ENCODE peak calls at places on chromosomes 4 and X, in eight cellular contexts. One of them, this sample, is unnamed.

GRCh38 chr4:40264995-40265909 is 68.4 kb downstream of the RHOH start:
- DNase-seq in adrenal gland: no peak
- DNase-seq in GM20000: peak; percentile 24
- DNase-seq in H1: no peak
- DNase-seq in IMR-90: no peak
- DNase-seq in omental fat pad: no peak
- DNase-seq in AG04450: no peak
- DNase-seq in mesothelial cell of epicardium: peak; percentile 53
- DNase-seq in this sample: no peak

GRCh38 chr4:73776363-73776762 is 36.0 kb downstream of the CXCL8 start:
- DNase-seq in adrenal gland: peak; percentile 42
- DNase-seq in GM20000: no peak
- DNase-seq in H1: no peak
- DNase-seq in IMR-90: peak; percentile 81
- DNase-seq in omental fat pad: no peak
- DNase-seq in AG04450: peak; percentile 63
- DNase-seq in mesothelial cell of epicardium: no peak
- DNase-seq in this sample: peak; percentile 60

GRCh38 chr4:84582988-84583870 is at the start of gene CDS1:
- DNase-seq in adrenal gland: peak; percentile 42
- DNase-seq in GM20000: peak; percentile 18
- DNase-seq in H1: no peak
- DNase-seq in IMR-90: no peak
- DNase-seq in omental fat pad: no peak
- DNase-seq in AG04450: no peak
- DNase-seq in mesothelial cell of epicardium: peak; percentile 61
- DNase-seq in this sample: peak; percentile 53

GRCh38 chr4:40361338-40361737 is 26.2 kb downstream of the CHRNA9 start:
- DNase-seq in adrenal gland: no peak
- DNase-seq in GM20000: no peak
- DNase-seq in H1: no peak
- DNase-seq in IMR-90: no peak
- DNase-seq in omental fat pad: no peak
- DNase-seq in AG04450: no peak
- DNase-seq in mesothelial cell of epicardium: no peak
- DNase-seq in this sample: no peak

GRCh38 chr4:113436360-113436759 is 325.2 kb downstream of the CAMK2D start:
- DNase-seq in adrenal gland: no peak
- DNase-seq in GM20000: no peak
- DNase-seq in H1: no peak
- DNase-seq in IMR-90: peak; percentile 70
- DNase-seq in omental fat pad: no peak
- DNase-seq in AG04450: no peak
- DNase-seq in mesothelial cell of epicardium: no peak
- DNase-seq in this sample: no peak

GRCh38 chr4:53015681-53016080 is 153.6 kb downstream of the RASL11B start:
- DNase-seq in adrenal gland: peak; percentile 53
- DNase-seq in GM20000: no peak
- DNase-seq in H1: peak; percentile 3
- DNase-seq in IMR-90: peak; percentile 81
- DNase-seq in omental fat pad: no peak
- DNase-seq in AG04450: no peak
- DNase-seq in mesothelial cell of epicardium: no peak
- DNase-seq in this sample: no peak

GRCh38 chr4:168524006-168524405 is 27.2 kb downstream of the PALLD start:
- DNase-seq in adrenal gland: no peak
- DNase-seq in GM20000: no peak
- DNase-seq in H1: no peak
- DNase-seq in IMR-90: peak; percentile 88
- DNase-seq in omental fat pad: no peak
- DNase-seq in AG04450: peak; percentile 62
- DNase-seq in mesothelial cell of epicardium: no peak
- DNase-seq in this sample: no peak

GRCh38 chr4:129140521-129140920 is 44.6 kb downstream of the C4orf33 start:
- DNase-seq in adrenal gland: no peak
- DNase-seq in GM20000: no peak
- DNase-seq in H1: no peak
- DNase-seq in IMR-90: no peak
- DNase-seq in omental fat pad: no peak
- DNase-seq in AG04450: no peak
- DNase-seq in mesothelial cell of epicardium: no peak
- DNase-seq in this sample: no peak

DNA sequence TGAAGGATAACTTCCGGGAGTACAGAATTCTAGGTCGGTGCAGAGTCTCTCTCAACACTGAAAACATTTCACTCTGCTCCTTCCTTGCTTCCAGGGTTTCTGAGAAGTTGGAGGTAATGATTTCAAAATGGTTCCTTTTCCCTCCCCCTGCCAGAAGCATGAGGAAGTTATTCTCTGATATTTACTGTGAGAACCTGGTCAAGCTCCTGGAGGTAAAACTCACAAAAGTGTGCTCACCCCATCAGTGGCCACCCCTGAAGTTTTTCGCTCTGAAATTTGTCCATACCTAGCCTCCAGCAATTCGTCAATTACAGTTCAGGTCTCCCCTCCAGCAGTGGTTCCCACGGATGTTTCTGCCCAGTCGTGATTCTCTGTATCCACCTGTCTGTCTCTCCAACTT is 16.2 kb upstream of the MECP2 start:
- DNase-seq in adrenal gland: no peak
- DNase-seq in GM20000: no peak
- DNase-seq in H1: no peak
- DNase-seq in IMR-90: no peak
- DNase-seq in omental fat pad: no peak
- DNase-seq in AG04450: no peak
- DNase-seq in mesothelial cell of epicardium: no peak
- DNase-seq in this sample: no peak
- TF ChIP-seq CTCF in adrenal gland: no peak
- TF ChIP-seq CTCF in GM20000: no peak
- TF ChIP-seq CTCF in H1: no peak
- TF ChIP-seq CTCF in IMR-90: no peak
- TF ChIP-seq CTCF in omental fat pad: no peak
- TF ChIP-seq CTCF in AG04450: no peak
- TF ChIP-seq CTCF in mesothelial cell of epicardium: no peak
- TF ChIP-seq CTCF in this sample: no peak

GRCh38 chrX:11504234-11504633 is 161.5 kb downstream of the ARHGAP6 start:
- DNase-seq in adrenal gland: no peak
- DNase-seq in GM20000: no peak
- DNase-seq in H1: no peak
- DNase-seq in IMR-90: no peak
- DNase-seq in omental fat pad: no peak
- DNase-seq in AG04450: no peak
- DNase-seq in mesothelial cell of epicardium: no peak
- DNase-seq in this sample: peak; percentile 2
- TF ChIP-seq CTCF in adrenal gland: no peak
- TF ChIP-seq CTCF in GM20000: no peak
- TF ChIP-seq CTCF in H1: no peak
- TF ChIP-seq CTCF in IMR-90: no peak
- TF ChIP-seq CTCF in omental fat pad: no peak
- TF ChIP-seq CTCF in AG04450: no peak
- TF ChIP-seq CTCF in mesothelial cell of epicardium: no peak
- TF ChIP-seq CTCF in this sample: no peak

GRCh38 chr4:147096667-147097604 is 151.3 kb upstream of the TTC29 start:
- DNase-seq in adrenal gland: no peak
- DNase-seq in GM20000: peak; percentile 24
- DNase-seq in H1: no peak
- DNase-seq in IMR-90: peak; percentile 69
- DNase-seq in omental fat pad: no peak
- DNase-seq in AG04450: peak; percentile 15
- DNase-seq in mesothelial cell of epicardium: no peak
- DNase-seq in this sample: no peak

GRCh38 chr4:147093206-147093605 is 147.5 kb upstream of the TTC29 start:
- DNase-seq in adrenal gland: no peak
- DNase-seq in GM20000: no peak
- DNase-seq in H1: no peak
- DNase-seq in IMR-90: no peak
- DNase-seq in omental fat pad: no peak
- DNase-seq in AG04450: no peak
- DNase-seq in mesothelial cell of epicardium: no peak
- DNase-seq in this sample: no peak

GRCh38 chr4:147090486-147090885 is 144.8 kb upstream of the TTC29 start:
- DNase-seq in adrenal gland: no peak
- DNase-seq in GM20000: no peak
- DNase-seq in H1: no peak
- DNase-seq in IMR-90: no peak
- DNase-seq in omental fat pad: no peak
- DNase-seq in AG04450: no peak
- DNase-seq in mesothelial cell of epicardium: no peak
- DNase-seq in this sample: no peak

GRCh38 chr4:147094228-147094627 is 148.6 kb upstream of the TTC29 start:
- DNase-seq in adrenal gland: no peak
- DNase-seq in GM20000: no peak
- DNase-seq in H1: no peak
- DNase-seq in IMR-90: no peak
- DNase-seq in omental fat pad: no peak
- DNase-seq in AG04450: no peak
- DNase-seq in mesothelial cell of epicardium: no peak
- DNase-seq in this sample: peak; percentile 2
- TF ChIP-seq CTCF in adrenal gland: no peak
- TF ChIP-seq CTCF in GM20000: no peak
- TF ChIP-seq CTCF in H1: peak; percentile 44
- TF ChIP-seq CTCF in IMR-90: no peak
- TF ChIP-seq CTCF in omental fat pad: no peak
- TF ChIP-seq CTCF in AG04450: no peak
- TF ChIP-seq CTCF in mesothelial cell of epicardium: no peak
- TF ChIP-seq CTCF in this sample: no peak

GRCh38 chr4:86569103-86569870 is 24.8 kb upstream of the PTPN13 start:
- DNase-seq in adrenal gland: no peak
- DNase-seq in GM20000: no peak
- DNase-seq in H1: no peak
- DNase-seq in IMR-90: no peak
- DNase-seq in omental fat pad: no peak
- DNase-seq in AG04450: no peak
- DNase-seq in mesothelial cell of epicardium: no peak
- DNase-seq in this sample: no peak

GRCh38 chr4:86560447-86560846 is 33.7 kb upstream of the PTPN13 start:
- DNase-seq in adrenal gland: no peak
- DNase-seq in GM20000: no peak
- DNase-seq in H1: no peak
- DNase-seq in IMR-90: no peak
- DNase-seq in omental fat pad: no peak
- DNase-seq in AG04450: no peak
- DNase-seq in mesothelial cell of epicardium: no peak
- DNase-seq in this sample: no peak

GRCh38 chr4:86558799-86559198 is 35.3 kb upstream of the PTPN13 start:
- DNase-seq in adrenal gland: no peak
- DNase-seq in GM20000: no peak
- DNase-seq in H1: no peak
- DNase-seq in IMR-90: peak; percentile 42
- DNase-seq in omental fat pad: no peak
- DNase-seq in AG04450: no peak
- DNase-seq in mesothelial cell of epicardium: no peak
- DNase-seq in this sample: no peak

GRCh38 chr4:86565641-86566040 is 28.5 kb upstream of the PTPN13 start:
- DNase-seq in adrenal gland: no peak
- DNase-seq in GM20000: no peak
- DNase-seq in H1: no peak
- DNase-seq in IMR-90: no peak
- DNase-seq in omental fat pad: no peak
- DNase-seq in AG04450: no peak
- DNase-seq in mesothelial cell of epicardium: no peak
- DNase-seq in this sample: no peak

DNA sequence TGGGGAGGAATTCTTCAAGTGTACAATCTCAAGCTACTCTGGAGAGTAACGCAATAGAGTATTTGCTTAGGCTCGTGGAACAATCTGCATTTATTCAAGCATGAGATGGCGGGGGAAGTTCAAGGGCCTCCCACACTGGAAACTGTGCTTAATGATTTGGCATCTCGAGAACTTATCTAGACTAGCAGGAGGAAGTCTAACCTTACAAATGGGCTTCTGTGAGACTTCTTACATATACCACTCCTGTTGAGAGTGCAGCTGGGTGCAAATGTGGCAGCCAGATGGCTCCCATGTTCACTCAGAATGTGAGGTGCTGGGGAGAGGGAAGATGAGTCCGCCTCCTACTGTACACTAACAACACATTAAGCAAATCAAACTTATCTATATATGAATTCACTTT is 29.3 kb upstream of the PTPN13 start:
- DNase-seq in adrenal gland: no peak
- DNase-seq in GM20000: no peak
- DNase-seq in H1: no peak
- DNase-seq in IMR-90: no peak
- DNase-seq in omental fat pad: no peak
- DNase-seq in AG04450: no peak
- DNase-seq in mesothelial cell of epicardium: no peak
- DNase-seq in this sample: no peak
- TF ChIP-seq CTCF in adrenal gland: no peak
- TF ChIP-seq CTCF in GM20000: no peak
- TF ChIP-seq CTCF in H1: no peak
- TF ChIP-seq CTCF in IMR-90: no peak
- TF ChIP-seq CTCF in omental fat pad: no peak
- TF ChIP-seq CTCF in AG04450: no peak
- TF ChIP-seq CTCF in mesothelial cell of epicardium: no peak
- TF ChIP-seq CTCF in this sample: no peak

DNA sequence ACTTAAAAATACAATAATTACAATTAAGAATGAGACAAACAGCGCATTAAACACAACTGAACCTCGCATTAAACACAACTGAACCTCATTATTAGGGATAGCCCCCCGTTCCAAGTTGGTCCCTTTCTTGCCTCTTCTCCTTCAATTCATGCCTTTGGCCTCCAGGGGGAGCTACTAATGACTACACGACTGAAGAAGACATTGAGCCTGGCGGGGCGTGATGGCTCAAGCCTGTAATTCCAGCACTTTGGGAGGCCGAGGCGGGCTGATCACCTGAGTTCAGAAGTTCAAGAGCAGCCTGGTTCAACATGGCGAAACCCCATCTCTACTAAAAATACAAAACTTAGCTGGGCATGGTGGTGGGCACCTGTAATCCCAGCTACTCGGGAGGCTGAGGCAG is 56.4 kb upstream of the NWD2 start:
- DNase-seq in adrenal gland: no peak
- DNase-seq in GM20000: no peak
- DNase-seq in H1: peak; percentile 9
- DNase-seq in IMR-90: no peak
- DNase-seq in omental fat pad: no peak
- DNase-seq in AG04450: no peak
- DNase-seq in mesothelial cell of epicardium: no peak
- DNase-seq in this sample: peak; percentile 2
- TF ChIP-seq CTCF in adrenal gland: no peak
- TF ChIP-seq CTCF in GM20000: no peak
- TF ChIP-seq CTCF in H1: peak; percentile 76
- TF ChIP-seq CTCF in IMR-90: no peak
- TF ChIP-seq CTCF in omental fat pad: no peak
- TF ChIP-seq CTCF in AG04450: no peak
- TF ChIP-seq CTCF in mesothelial cell of epicardium: peak; percentile 18
- TF ChIP-seq CTCF in this sample: no peak

GRCh38 chr4:150280081-150280950 is 202.1 kb downstream of the DCLK2 start:
- DNase-seq in adrenal gland: no peak
- DNase-seq in GM20000: no peak
- DNase-seq in H1: no peak
- DNase-seq in IMR-90: peak; percentile 86
- DNase-seq in omental fat pad: no peak
- DNase-seq in AG04450: peak; percentile 63
- DNase-seq in mesothelial cell of epicardium: no peak
- DNase-seq in this sample: no peak
- TF ChIP-seq CTCF in adrenal gland: no peak
- TF ChIP-seq CTCF in GM20000: no peak
- TF ChIP-seq CTCF in H1: no peak
- TF ChIP-seq CTCF in IMR-90: no peak
- TF ChIP-seq CTCF in omental fat pad: no peak
- TF ChIP-seq CTCF in AG04450: no peak
- TF ChIP-seq CTCF in mesothelial cell of epicardium: no peak
- TF ChIP-seq CTCF in this sample: no peak